ENCODE peak calls at places on chromosomes 1 and 21, in seven cellular contexts. T is CD8-positive, alpha-beta T cell; Q is kidney; N is K562; E is Calu3; G is kidney epithelial cell; Z is uterus. S is an unnamed sample.

GRCh38 chr21:28333455-28334108 is 659.1 kb downstream of the LTN1 start:
- DNase-seq in T (no peak), Q (no peak), N (no peak), E (no peak), G (peak), Z (no peak), S (no peak)

GRCh38 chr1:108057536-108057935 is 92.6 kb upstream of the VAV3 start:
- DNase-seq in T (no peak), Q (no peak), N (no peak), E (no peak), G (no peak), Z (no peak), S (no peak)

GRCh38 chr1:176448340-176448739 is 14.6 kb upstream of the PAPPA2 start:
- DNase-seq in T (no peak), Q (no peak), N (no peak), E (no peak), G (no peak), Z (no peak), S (no peak)

GRCh38 chr1:74693473-74693872 is 19.9 kb upstream of the ERICH3 start:
- DNase-seq in T (no peak), Q (no peak), N (no peak), E (no peak), G (peak), Z (no peak), S (no peak)

GRCh38 chr1:108708726-108709660 is 3.7 kb upstream of the FNDC7 start:
- DNase-seq in T (peak), Q (no peak), N (peak), E (no peak), G (no peak), Z (no peak), S (no peak)

GRCh38 chr1:225923381-225923691 is 714 bp downstream of the PYCR2 start:
- DNase-seq in T (no peak), Q (no peak), N (no peak), E (no peak), G (no peak), Z (no peak), S (no peak)

GRCh38 chr1:117928881-117929339 is 511 bp downstream of the GDAP2 start:
- DNase-seq in T (peak), Q (no peak), N (peak), E (peak), G (peak), Z (peak), S (peak)

GRCh38 chr1:47317841-47318240 is 3.9 kb upstream of the STIL start:
- DNase-seq in T (no peak), Q (no peak), N (no peak), E (no peak), G (no peak), Z (no peak), S (no peak)

GRCh38 chr1:39129514-39129913 is 75.0 kb upstream of the MACF1 start:
- DNase-seq in T (no peak), Q (no peak), N (peak), E (peak), G (no peak), Z (no peak), S (no peak)

GRCh38 chr1:222844108-222844779 is 29.4 kb downstream of the DISP1 start:
- DNase-seq in T (no peak), Q (no peak), N (no peak), E (no peak), G (peak), Z (no peak), S (no peak)

GRCh38 chr1:23469372-23469982 is 14.5 kb downstream of the ASAP3 start:
- DNase-seq in T (no peak), Q (no peak), N (no peak), E (no peak), G (no peak), Z (no peak), S (no peak)

DNA sequence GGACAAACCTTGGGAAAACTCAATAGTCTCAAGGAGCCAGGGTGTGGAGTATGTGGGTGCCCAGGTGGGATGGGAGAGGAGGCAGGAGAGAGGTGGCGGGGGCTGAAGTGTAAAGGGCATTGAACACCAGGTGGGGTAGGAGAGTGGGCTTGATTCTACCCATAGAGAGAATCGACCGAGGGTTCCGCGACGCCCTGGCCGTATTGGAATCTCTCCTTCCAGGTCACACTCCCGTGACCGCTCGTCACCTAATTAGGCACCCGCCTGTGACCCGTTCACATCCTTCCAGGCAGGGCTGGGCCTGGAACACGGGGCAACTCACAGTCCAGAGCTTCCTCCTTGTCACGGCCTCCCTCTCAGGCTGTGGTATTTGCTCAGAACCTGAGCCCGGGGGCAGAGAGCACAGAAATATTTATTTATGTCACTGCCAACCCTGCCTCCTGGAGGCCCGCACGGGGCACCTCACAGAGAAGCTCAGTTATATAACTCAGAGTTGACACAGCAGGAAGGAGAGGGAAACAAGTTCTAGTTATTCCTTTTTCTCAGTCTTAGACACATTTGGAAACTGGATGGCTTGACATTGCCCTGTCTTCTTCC is 12.0 kb downstream of the NCMAP start:
- DNase-seq in T (no peak), Q (peak), N (no peak), E (peak), G (peak), Z (no peak), S (no peak)
- TF ChIP-seq CTCF in T (no peak), Q (peak), N (peak), E (no peak), G (peak), Z (no peak), S (peak)

GRCh38 chr1:145994391-145995120 is 1.8 kb downstream of the TXNIP start:
- DNase-seq in T (no peak), Q (no peak), N (peak), E (no peak), G (no peak), Z (peak), S (no peak)

GRCh38 chr1:145995964-145996432 is 381 bp downstream of the TXNIP start:
- DNase-seq in T (no peak), Q (no peak), N (peak), E (no peak), G (no peak), Z (peak), S (no peak)

GRCh38 chr1:145995148-145995851 is 1.1 kb downstream of the TXNIP start:
- DNase-seq in T (no peak), Q (no peak), N (no peak), E (no peak), G (no peak), Z (peak), S (no peak)

GRCh38 chr1:145997156-145998023 is 1.0 kb upstream of the TXNIP start:
- DNase-seq in T (no peak), Q (peak), N (peak), E (no peak), G (no peak), Z (peak), S (no peak)

DNA sequence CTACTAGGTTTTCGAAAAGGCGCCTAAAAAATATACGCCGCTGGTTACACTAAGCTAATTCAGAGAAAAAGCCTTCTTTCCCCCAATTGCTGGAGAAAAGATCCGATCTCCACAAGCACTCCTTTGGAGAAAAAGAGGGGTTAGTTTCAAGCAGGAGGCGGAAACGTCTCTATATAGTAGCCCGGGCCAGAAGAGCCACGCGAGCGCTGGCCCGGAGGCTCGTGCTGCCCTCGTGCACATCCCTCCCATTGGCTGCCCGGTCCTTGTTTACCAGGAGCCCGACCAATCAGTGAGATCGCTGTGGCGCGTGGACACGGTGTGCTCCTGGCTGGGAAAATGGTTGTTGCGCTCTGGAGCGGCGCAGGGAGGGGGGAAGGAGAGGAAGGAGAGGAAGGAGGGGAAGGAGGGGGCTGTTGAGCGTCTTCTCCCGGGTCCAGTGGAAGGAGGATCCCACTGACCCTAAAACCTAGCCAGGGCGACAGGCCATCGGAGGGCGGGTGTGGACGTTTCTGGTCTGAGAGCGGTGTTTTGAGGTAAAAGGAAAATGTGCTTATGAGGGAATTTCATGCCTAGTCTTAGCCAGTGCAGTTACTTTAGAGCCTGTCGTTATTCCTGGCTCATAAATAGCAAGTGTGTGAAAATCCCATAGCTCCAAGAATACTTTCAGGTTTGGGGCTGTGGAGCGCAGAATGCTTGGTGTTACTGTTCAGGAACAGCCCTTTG is at the start of gene TXNIP:
- DNase-seq in T (peak), Q (peak), N (peak), E (peak), G (peak), Z (peak), S (peak)
- TF ChIP-seq CTCF in T (no peak), Q (no peak), N (peak), E (no peak), G (no peak), Z (no peak), S (no peak)

GRCh38 chr1:194347184-194347583 is 1160.8 kb upstream of the B3GALT2 start:
- DNase-seq in T (no peak), Q (no peak), N (no peak), E (no peak), G (no peak), Z (no peak), S (no peak)

GRCh38 chr1:194341587-194341986 is 1155.2 kb upstream of the B3GALT2 start:
- DNase-seq in T (no peak), Q (no peak), N (no peak), E (no peak), G (no peak), Z (no peak), S (no peak)

GRCh38 chr1:194339451-194339850 is 1153.0 kb upstream of the B3GALT2 start:
- DNase-seq in T (no peak), Q (no peak), N (no peak), E (no peak), G (no peak), Z (no peak), S (no peak)

GRCh38 chr1:194338241-194338948 is 1152.0 kb upstream of the B3GALT2 start:
- DNase-seq in T (no peak), Q (no peak), N (no peak), E (no peak), G (no peak), Z (no peak), S (no peak)

GRCh38 chr1:194342484-194343262 is 1156.3 kb upstream of the B3GALT2 start:
- DNase-seq in T (no peak), Q (peak), N (peak), E (no peak), G (no peak), Z (no peak), S (no peak)
- TF ChIP-seq CTCF in T (no peak), Q (no peak), N (peak), E (peak), G (peak), Z (no peak), S (peak)

GRCh38 chr1:232250410-232250809 is 379.5 kb downstream of the SIPA1L2 start:
- DNase-seq in T (no peak), Q (no peak), N (no peak), E (no peak), G (no peak), Z (no peak), S (no peak)

GRCh38 chr1:232250838-232251237 is 379.1 kb downstream of the SIPA1L2 start:
- DNase-seq in T (no peak), Q (no peak), N (no peak), E (no peak), G (no peak), Z (no peak), S (no peak)

GRCh38 chr1:232249335-232249734 is 380.6 kb downstream of the SIPA1L2 start:
- DNase-seq in T (no peak), Q (no peak), N (no peak), E (no peak), G (no peak), Z (no peak), S (no peak)

GRCh38 chr1:232248276-232248803 is 381.6 kb downstream of the SIPA1L2 start:
- DNase-seq in T (no peak), Q (no peak), N (no peak), E (no peak), G (peak), Z (no peak), S (no peak)

GRCh38 chr1:232249834-232250233 is 380.1 kb downstream of the SIPA1L2 start:
- DNase-seq in T (no peak), Q (no peak), N (no peak), E (no peak), G (no peak), Z (no peak), S (no peak)
- TF ChIP-seq CTCF in T (no peak), Q (no peak), N (no peak), E (no peak), G (no peak), Z (no peak), S (no peak)

DNA sequence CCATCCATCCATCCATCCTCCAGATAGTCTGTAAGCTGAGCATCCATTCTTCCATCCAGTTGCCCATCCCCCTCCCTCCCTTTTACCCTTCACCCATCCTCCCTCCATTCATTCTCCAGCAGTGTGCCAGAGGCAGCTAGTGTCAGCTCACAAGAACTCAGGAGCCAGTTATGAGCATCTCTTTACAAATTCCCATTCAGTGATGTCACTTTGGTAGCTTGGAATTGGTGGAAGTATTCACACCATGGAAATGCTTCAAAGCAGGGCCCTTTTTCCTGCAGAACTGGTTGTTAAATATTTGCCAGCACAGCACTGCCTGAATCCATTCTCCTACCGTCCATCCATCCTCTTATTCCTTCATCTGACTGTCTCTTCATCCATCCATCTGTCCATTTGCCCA is 72.5 kb downstream of the ARHGEF10L start:
- DNase-seq in T (no peak), Q (no peak), N (no peak), E (no peak), G (no peak), Z (no peak), S (no peak)
- TF ChIP-seq CTCF in T (no peak), Q (no peak), N (no peak), E (no peak), G (no peak), Z (no peak), S (no peak)

DNA sequence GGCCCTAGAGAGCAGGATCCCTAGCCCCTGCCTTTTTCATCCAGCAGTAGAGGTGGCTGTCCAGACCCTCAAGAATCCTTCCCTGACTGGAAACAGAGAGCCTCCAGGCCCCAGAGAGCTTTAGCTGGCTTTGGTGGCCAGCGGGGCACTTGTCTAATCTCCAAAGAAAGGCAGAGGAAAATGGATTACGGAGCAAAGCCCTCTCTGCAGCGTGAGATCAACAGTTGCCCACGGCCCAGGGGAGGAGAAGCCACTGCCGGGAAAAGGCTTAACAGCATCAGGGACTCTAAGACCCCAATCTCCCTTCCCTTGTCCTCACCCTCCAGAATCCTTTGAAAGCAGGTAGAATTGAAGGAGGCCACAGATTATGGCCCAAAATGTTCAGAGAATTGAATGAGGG is 35.8 kb upstream of the GRIK3 start:
- DNase-seq in T (no peak), Q (no peak), N (no peak), E (no peak), G (no peak), Z (no peak), S (no peak)
- TF ChIP-seq CTCF in T (no peak), Q (no peak), N (no peak), E (no peak), G (no peak), Z (no peak), S (no peak)

DNA sequence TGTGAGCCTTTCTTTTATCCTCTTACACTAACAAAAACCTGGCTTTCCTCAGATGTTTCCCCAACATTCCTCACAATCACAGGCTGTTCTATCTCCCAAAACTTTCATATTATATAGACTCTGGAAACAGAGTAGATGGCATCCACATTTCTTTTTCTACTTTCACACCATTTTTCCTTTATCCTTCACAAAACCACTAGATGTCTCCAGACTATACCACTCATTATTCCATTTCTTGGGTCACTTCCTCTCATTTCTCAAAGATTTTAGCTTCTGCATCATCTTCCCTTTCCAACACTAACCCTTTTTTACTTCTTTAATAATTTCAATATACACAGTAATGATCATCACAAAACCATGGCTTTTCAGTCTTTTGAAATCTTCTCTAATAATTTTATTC is 286.0 kb upstream of the DEPDC1 start:
- DNase-seq in T (no peak), Q (no peak), N (no peak), E (no peak), G (no peak), Z (no peak), S (no peak)
- TF ChIP-seq CTCF in T (no peak), Q (no peak), N (no peak), E (no peak), G (no peak), Z (no peak), S (no peak)

GRCh38 chr1:160877221-160877620 is 7.8 kb downstream of the ITLN1 start:
- DNase-seq in T (no peak), Q (no peak), N (peak), E (no peak), G (no peak), Z (no peak), S (no peak)
- TF ChIP-seq CTCF in T (peak), Q (no peak), N (peak), E (no peak), G (no peak), Z (no peak), S (no peak)